ENCODE peak calls at places on chromosomes 4 and X, in six cellular contexts. F, V, M, P, C and A are unnamed samples. For H3K79me1, the result is how much of the 10 kb centered on the place peaks cover.

GRCh38 chr4:121353213-121353612 is 27.6 kb downstream of the QRFPR start:
- DNase-seq in F (no peak), P (no peak), M (no peak), V (no peak), C (no peak), A (no peak)

GRCh38 chr4:42995343-42995944 is 102.9 kb downstream of the GRXCR1 start:
- DNase-seq in V (peak), P (peak), C (peak), F (no peak), M (peak), A (no peak)

GRCh38 chrX:13506574-13506973 is 62.8 kb upstream of the EGFL6 start:
- DNase-seq in P (peak), V (peak), C (peak), M (peak), F (no peak), A (peak)

GRCh38 chr4:72860766-72861165 is 208.8 kb downstream of the COX18 start:
- DNase-seq in P (no peak), M (no peak), V (no peak), F (no peak), C (peak), A (no peak)

GRCh38 chrX:143632625-143633387 is 3.1 kb downstream of the SLITRK4 start:
- DNase-seq in M (no peak), C (peak), F (no peak), V (peak), P (no peak), A (no peak)

GRCh38 chr4:1172228-1172851 is at the start of gene SPON2:
- DNase-seq in C (peak), V (peak), F (peak), P (peak), M (peak), A (no peak)

GRCh38 chrX:13223868-13224555 is 95.8 kb downstream of the ATXN3L start:
- DNase-seq in C (peak), F (no peak), V (peak), M (peak), P (no peak), A (no peak)

GRCh38 chr4:48484494-48485168 is 1.5 kb downstream of the SLC10A4 start:
- DNase-seq in P (no peak), V (peak), M (no peak), C (no peak), F (peak), A (no peak)

DNA sequence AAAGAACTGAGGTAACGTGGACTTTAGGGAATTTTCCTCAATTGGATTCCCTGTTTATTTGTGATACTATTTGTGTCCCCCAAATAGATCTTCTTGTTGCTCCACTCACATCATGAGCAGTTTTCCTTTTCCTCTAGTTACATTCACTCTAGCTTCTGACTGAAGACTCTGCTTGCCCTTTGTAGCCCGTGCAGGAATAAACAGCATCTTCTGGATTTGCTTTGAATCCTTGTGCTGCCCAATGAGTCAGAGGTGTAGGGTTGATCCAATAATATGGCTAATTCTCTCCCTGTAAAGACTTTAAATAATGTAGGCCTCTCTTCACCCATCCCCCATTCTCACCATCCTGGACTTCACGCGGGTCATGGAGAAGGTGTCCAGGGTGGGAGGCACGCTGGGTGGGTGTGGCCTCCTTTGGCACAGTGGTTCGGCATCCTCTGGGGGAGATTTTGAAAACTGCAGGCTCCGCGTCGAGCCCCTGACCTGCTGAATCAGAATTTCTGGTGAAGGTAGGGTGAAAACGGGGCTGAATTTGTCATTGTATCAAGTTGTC is 9.0 kb downstream of the HAND2 start:
- DNase-seq in C (peak), V (no peak), M (no peak), F (no peak), P (no peak), A (no peak)
- H3K79me1 ChIP-seq in C (under half), V (under half), M (under half), F (under half), P (under half), A (under half)

DNA sequence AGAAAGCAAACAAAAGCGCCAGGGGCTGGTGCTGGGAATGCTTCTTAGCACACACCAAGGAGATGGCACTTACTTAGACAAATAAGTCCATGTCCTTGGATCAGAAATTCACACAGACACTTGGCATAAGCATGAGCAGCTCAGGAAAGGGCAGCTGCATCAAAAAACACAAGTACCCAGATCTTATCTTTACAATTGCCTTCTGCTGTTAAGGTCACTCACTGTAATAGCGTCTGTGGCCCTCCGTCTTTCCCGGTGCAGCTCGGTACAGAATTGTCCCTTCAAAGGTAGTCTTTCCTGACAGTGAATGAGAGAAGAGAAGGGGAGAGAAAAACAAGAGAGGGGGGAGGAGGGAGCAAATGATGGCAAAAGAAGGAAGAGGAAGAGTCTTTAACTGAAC is 172.1 kb upstream of the MAP3K15 start:
- DNase-seq in C (no peak), M (no peak), P (no peak), F (no peak), V (no peak), A (no peak)
- H3K79me1 ChIP-seq in C (under half), M (under half), P (under half), F (under half), V (under half), A (under half)

GRCh38 chr4:10167201-10167600 is 50.6 kb upstream of the WDR1 start:
- DNase-seq in P (no peak), C (no peak), F (no peak), M (no peak), V (no peak), A (no peak)
- H3K79me1 ChIP-seq in P (under half), C (under half), F (under half), M (under half), V (under half), A (under half)

GRCh38 chr4:173527103-173527876 is 2.7 kb downstream of the HAND2 start:
- DNase-seq in V (peak), P (no peak), C (peak), F (peak), M (no peak), A (peak)

GRCh38 chr4:173526034-173526482 is 4.0 kb downstream of the HAND2 start:
- DNase-seq in F (no peak), V (peak), P (no peak), M (no peak), C (peak), A (no peak)

GRCh38 chr4:173526724-173527102 is 3.3 kb downstream of the HAND2 start:
- DNase-seq in V (no peak), C (no peak), M (no peak), P (no peak), F (no peak), A (no peak)

GRCh38 chr4:173522874-173523395 is 7.1 kb downstream of the HAND2 start:
- DNase-seq in M (no peak), F (no peak), C (peak), V (no peak), P (no peak), A (no peak)

GRCh38 chr4:173525118-173526033 is 4.7 kb downstream of the HAND2 start:
- DNase-seq in P (no peak), M (no peak), F (peak), V (peak), C (peak), A (peak)
- H3K79me1 ChIP-seq in P (under half), M (under half), F (under half), V (under half), C (under half), A (under half)

GRCh38 chr4:173521474-173522159 is 8.4 kb downstream of the HAND2 start:
- DNase-seq in V (no peak), M (no peak), F (no peak), P (no peak), C (peak), A (no peak)

GRCh38 chr4:173528378-173529321 is 1.4 kb downstream of the HAND2 start:
- DNase-seq in C (peak), F (peak), P (peak), M (no peak), V (peak), A (peak)

GRCh38 chr4:173522160-173522873 is 7.7 kb downstream of the HAND2 start:
- DNase-seq in F (peak), P (no peak), C (peak), M (peak), V (peak), A (no peak)

GRCh38 chr4:173519130-173520101 is 10.6 kb downstream of the HAND2 start:
- DNase-seq in C (peak), F (no peak), M (no peak), P (no peak), V (no peak), A (peak)

GRCh38 chr4:173524218-173525117 is 5.6 kb downstream of the HAND2 start:
- DNase-seq in F (peak), M (no peak), P (no peak), V (peak), C (peak), A (no peak)
- H3K79me1 ChIP-seq in F (under half), M (under half), P (under half), V (under half), C (under half), A (under half)